ENCODE peak calls at places on chromosomes 6 and 20, in four cellular contexts. W is fibroblast of lung, D is lung, K is uterus. U is an unnamed sample.

GRCh38 chr20:15637971-15638754 is 935.1 kb downstream of the KIF16B start:
- DNase-seq in W (no peak), D (no peak), K (no peak), U (no peak)

GRCh38 chr20:9989066-9989724 is 45.6 kb upstream of the ANKEF1 start:
- DNase-seq in W (peak), D (no peak), K (no peak), U (no peak)

GRCh38 chr6:166259296-166259977 is 48.8 kb downstream of the PRR18 start:
- DNase-seq in D (no peak), W (no peak), K (no peak), U (no peak)

GRCh38 chr6:138107752-138108592 is 753 bp upstream of the PERP start:
- DNase-seq in D (no peak), K (no peak), W (no peak), U (no peak)

GRCh38 chr6:111846061-111846460 is 27.2 kb downstream of the FYN start:
- DNase-seq in W (no peak), K (no peak), D (no peak), U (no peak)

GRCh38 chr6:32952817-32953739 is at the start of gene HLA-DMA:
- DNase-seq in D (peak), K (peak), W (peak), U (peak)

GRCh38 chr6:107491791-107492674 is 2.1 kb downstream of the SOBP start:
- DNase-seq in D (no peak), W (peak), K (peak), U (no peak)

GRCh38 chr6:6152060-6152459 is 145.3 kb upstream of the NRN1 start:
- DNase-seq in K (no peak), W (no peak), D (no peak), U (no peak)

GRCh38 chr20:13784271-13784892 is 337 bp downstream of the ESF1 start:
- DNase-seq in W (no peak), D (no peak), K (no peak), U (no peak)

GRCh38 chr20:43842126-43843020 is 72.3 kb upstream of the TOX2 start:
- DNase-seq in D (peak), W (no peak), K (no peak), U (no peak)

GRCh38 chr6:62283828-62284411 is 2.1 kb downstream of the KHDRBS2 start:
- DNase-seq in K (no peak), D (no peak), W (peak), U (peak)

GRCh38 chr6:117304446-117304845 is 39.1 kb downstream of the VGLL2 start:
- DNase-seq in K (no peak), D (no peak), W (no peak), U (no peak)

GRCh38 chr20:17611540-17612286 is 41.8 kb downstream of the DSTN start:
- DNase-seq in D (no peak), W (peak), K (no peak), U (peak)
- H3K27ac ChIP-seq in D (peak), W (peak), K (peak), U (no peak)

GRCh38 chr20:62494537-62494936 is 18.7 kb upstream of the GATA5 start:
- DNase-seq in D (no peak), K (no peak), W (no peak), U (no peak)

GRCh38 chr20:62492711-62493110 is 16.9 kb upstream of the GATA5 start:
- DNase-seq in K (no peak), W (no peak), D (no peak), U (no peak)

GRCh38 chr20:62494980-62495797 is 19.4 kb upstream of the GATA5 start:
- DNase-seq in W (no peak), D (no peak), K (no peak), U (no peak)

GRCh38 chr20:62493886-62494285 is 18.1 kb upstream of the GATA5 start:
- DNase-seq in K (no peak), W (no peak), D (no peak), U (no peak)

GRCh38 chr20:62493253-62493885 is 17.6 kb upstream of the GATA5 start:
- DNase-seq in D (no peak), W (no peak), K (no peak), U (no peak)
- H3K27ac ChIP-seq in D (no peak), W (no peak), K (no peak), U (no peak)

GRCh38 chr6:167856474-167856873 is 29.8 kb downstream of the AFDN start:
- DNase-seq in K (no peak), D (no peak), W (no peak), U (no peak)
- H3K27ac ChIP-seq in K (no peak), D (no peak), W (peak), U (peak)

GRCh38 chr6:128507337-128508310 is 12.8 kb downstream of the PTPRK start:
- DNase-seq in W (peak), D (no peak), K (no peak), U (no peak)
- H3K27ac ChIP-seq in W (peak), D (no peak), K (no peak), U (peak)

DNA sequence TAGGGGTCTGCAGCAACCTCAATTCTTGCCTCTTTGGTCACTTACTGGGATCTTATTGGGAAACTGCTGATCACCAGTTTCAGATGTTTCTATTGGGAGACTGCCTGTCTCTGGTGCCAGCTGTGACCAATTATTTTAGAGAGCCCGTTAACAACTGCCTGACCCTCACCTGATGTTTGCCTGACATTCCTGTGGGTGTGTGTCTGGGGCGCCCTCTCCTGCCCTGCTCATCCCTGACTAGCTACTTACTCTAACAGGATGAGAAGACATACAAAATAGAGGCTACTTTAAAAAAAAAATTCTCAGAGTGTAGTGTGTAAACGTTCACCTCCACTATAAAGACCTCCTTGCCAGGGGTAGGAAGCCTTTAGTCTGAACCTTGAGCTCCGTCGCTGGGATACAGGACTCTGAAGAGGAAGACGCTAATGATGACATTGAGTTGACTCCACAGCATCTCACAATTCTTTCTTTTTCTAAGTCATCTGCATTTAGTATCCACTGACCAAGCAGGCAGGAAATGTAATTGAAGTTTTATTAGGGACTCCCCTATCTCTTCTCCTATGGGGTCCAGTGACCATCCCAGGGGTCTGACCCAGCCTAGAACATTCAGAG is 54.6 kb upstream of the DDR1 start:
- DNase-seq in K (no peak), D (no peak), W (no peak), U (no peak)
- H3K27ac ChIP-seq in K (no peak), D (no peak), W (no peak), U (no peak)

DNA sequence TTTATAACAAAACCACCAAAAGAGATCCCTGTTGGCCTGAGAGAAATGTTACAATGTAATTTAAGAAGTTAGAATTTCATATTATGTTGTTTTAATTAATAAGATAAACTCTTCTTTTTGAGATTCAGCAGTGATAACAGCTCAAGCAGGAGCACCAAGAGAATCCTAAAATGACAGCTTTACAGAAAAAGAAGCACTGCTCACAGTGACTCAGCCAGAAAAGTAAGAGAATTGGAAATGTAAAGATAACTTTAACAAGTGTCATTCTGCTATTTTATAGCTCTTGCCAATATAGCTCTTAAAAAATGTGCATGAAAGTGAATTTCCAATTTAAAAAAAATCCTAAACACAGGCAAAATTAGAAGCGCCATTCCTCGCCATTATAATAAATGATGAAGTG is 111.3 kb downstream of the UBE3D start:
- DNase-seq in W (no peak), D (no peak), K (no peak), U (no peak)
- H3K27ac ChIP-seq in W (peak), D (no peak), K (no peak), U (no peak)

GRCh38 chr6:113828984-113829701 is 28.0 kb upstream of the MARCKS start:
- DNase-seq in W (no peak), K (no peak), D (no peak), U (no peak)
- H3K27ac ChIP-seq in W (no peak), K (no peak), D (no peak), U (no peak)

GRCh38 chr20:17875981-17876385 is 92.6 kb downstream of the SNX5 start:
- DNase-seq in D (no peak), W (no peak), K (no peak), U (no peak)

GRCh38 chr20:17873410-17874270 is 95.0 kb downstream of the SNX5 start:
- DNase-seq in D (peak), K (peak), W (peak), U (peak)

GRCh38 chr20:17874271-17875105 is 94.1 kb downstream of the SNX5 start:
- DNase-seq in D (no peak), W (no peak), K (no peak), U (no peak)

GRCh38 chr20:17872920-17873319 is 95.7 kb downstream of the SNX5 start:
- DNase-seq in K (no peak), D (no peak), W (no peak), U (no peak)

GRCh38 chr20:17875106-17875980 is 93.3 kb downstream of the SNX5 start:
- DNase-seq in K (peak), W (peak), D (peak), U (no peak)
- H3K27ac ChIP-seq in K (peak), W (peak), D (peak), U (no peak)

U was measured in foreskin keratinocyte.